ENCODE peak calls at places on chromosome 16, in eight cellular contexts. One of them, this sample, is unnamed.

GRCh38 chr16:70789231-70789926 is 11.6 kb downstream of the VAC14 start:
- DNase-seq in activated T-helper 9 cell treated with anti-CD3 and anti-CD28 coated beads, Interleukin-2, amount 50 U/mL, for 16 hours: no peak
- DNase-seq in lower lobe of right lung: no peak
- DNase-seq in AML-193: no peak
- DNase-seq in dermis blood vessel endothelial cell: no peak
- DNase-seq in stromal cell of bone marrow: no peak
- DNase-seq in stimulated activated CD4-positive, alpha-beta T cell treated with anti-CD3 and anti-CD28 coated beads, Interleukin-15, amount 100 ng/mL, for 1 hour: no peak
- DNase-seq in lung: no peak
- DNase-seq in this sample: no peak

GRCh38 chr16:21703589-21704174 is 39.9 kb downstream of the OTOA start:
- DNase-seq in activated T-helper 9 cell treated with anti-CD3 and anti-CD28 coated beads, Interleukin-2, amount 50 U/mL, for 16 hours: no peak
- DNase-seq in lower lobe of right lung: no peak
- DNase-seq in AML-193: no peak
- DNase-seq in dermis blood vessel endothelial cell: no peak
- DNase-seq in stromal cell of bone marrow: no peak
- DNase-seq in stimulated activated CD4-positive, alpha-beta T cell treated with anti-CD3 and anti-CD28 coated beads, Interleukin-15, amount 100 ng/mL, for 1 hour: no peak
- DNase-seq in lung: no peak
- DNase-seq in this sample: no peak

GRCh38 chr16:64459821-64460220 is 662.0 kb downstream of the CDH11 start:
- DNase-seq in activated T-helper 9 cell treated with anti-CD3 and anti-CD28 coated beads, Interleukin-2, amount 50 U/mL, for 16 hours: no peak
- DNase-seq in lower lobe of right lung: no peak
- DNase-seq in AML-193: no peak
- DNase-seq in dermis blood vessel endothelial cell: no peak
- DNase-seq in stromal cell of bone marrow: no peak
- DNase-seq in stimulated activated CD4-positive, alpha-beta T cell treated with anti-CD3 and anti-CD28 coated beads, Interleukin-15, amount 100 ng/mL, for 1 hour: no peak
- DNase-seq in lung: no peak
- DNase-seq in this sample: no peak

GRCh38 chr16:3085868-3086595 is 13.1 kb downstream of the ZSCAN10 start:
- DNase-seq in activated T-helper 9 cell treated with anti-CD3 and anti-CD28 coated beads, Interleukin-2, amount 50 U/mL, for 16 hours: no peak
- DNase-seq in lower lobe of right lung: no peak
- DNase-seq in AML-193: no peak
- DNase-seq in dermis blood vessel endothelial cell: no peak
- DNase-seq in stromal cell of bone marrow: no peak
- DNase-seq in stimulated activated CD4-positive, alpha-beta T cell treated with anti-CD3 and anti-CD28 coated beads, Interleukin-15, amount 100 ng/mL, for 1 hour: no peak
- DNase-seq in lung: no peak
- DNase-seq in this sample: no peak

GRCh38 chr16:58499092-58499511 is 841 bp upstream of the NDRG4 start:
- DNase-seq in activated T-helper 9 cell treated with anti-CD3 and anti-CD28 coated beads, Interleukin-2, amount 50 U/mL, for 16 hours: no peak
- DNase-seq in lower lobe of right lung: no peak
- DNase-seq in AML-193: no peak
- DNase-seq in dermis blood vessel endothelial cell: no peak
- DNase-seq in stromal cell of bone marrow: no peak
- DNase-seq in stimulated activated CD4-positive, alpha-beta T cell treated with anti-CD3 and anti-CD28 coated beads, Interleukin-15, amount 100 ng/mL, for 1 hour: no peak
- DNase-seq in lung: no peak
- DNase-seq in this sample: no peak

GRCh38 chr16:51449441-51449840 is 298.4 kb upstream of the SALL1 start:
- DNase-seq in activated T-helper 9 cell treated with anti-CD3 and anti-CD28 coated beads, Interleukin-2, amount 50 U/mL, for 16 hours: no peak
- DNase-seq in lower lobe of right lung: no peak
- DNase-seq in AML-193: no peak
- DNase-seq in dermis blood vessel endothelial cell: no peak
- DNase-seq in stromal cell of bone marrow: no peak
- DNase-seq in stimulated activated CD4-positive, alpha-beta T cell treated with anti-CD3 and anti-CD28 coated beads, Interleukin-15, amount 100 ng/mL, for 1 hour: no peak
- DNase-seq in lung: no peak
- DNase-seq in this sample: no peak

GRCh38 chr16:3573146-3573815 is 3.9 kb downstream of the NLRC3 start:
- DNase-seq in activated T-helper 9 cell treated with anti-CD3 and anti-CD28 coated beads, Interleukin-2, amount 50 U/mL, for 16 hours: no peak
- DNase-seq in lower lobe of right lung: no peak
- DNase-seq in AML-193: no peak
- DNase-seq in dermis blood vessel endothelial cell: no peak
- DNase-seq in stromal cell of bone marrow: no peak
- DNase-seq in stimulated activated CD4-positive, alpha-beta T cell treated with anti-CD3 and anti-CD28 coated beads, Interleukin-15, amount 100 ng/mL, for 1 hour: no peak
- DNase-seq in lung: no peak
- DNase-seq in this sample: no peak

GRCh38 chr16:19997734-19998133 is 76.0 kb downstream of the GPR139 start:
- DNase-seq in activated T-helper 9 cell treated with anti-CD3 and anti-CD28 coated beads, Interleukin-2, amount 50 U/mL, for 16 hours: no peak
- DNase-seq in lower lobe of right lung: no peak
- DNase-seq in AML-193: no peak
- DNase-seq in dermis blood vessel endothelial cell: no peak
- DNase-seq in stromal cell of bone marrow: no peak
- DNase-seq in stimulated activated CD4-positive, alpha-beta T cell treated with anti-CD3 and anti-CD28 coated beads, Interleukin-15, amount 100 ng/mL, for 1 hour: no peak
- DNase-seq in lung: no peak
- DNase-seq in this sample: no peak

GRCh38 chr16:25005445-25006306 is 9.5 kb downstream of the ARHGAP17 start:
- DNase-seq in activated T-helper 9 cell treated with anti-CD3 and anti-CD28 coated beads, Interleukin-2, amount 50 U/mL, for 16 hours: no peak
- DNase-seq in lower lobe of right lung: no peak
- DNase-seq in AML-193: peak; percentile 25
- DNase-seq in dermis blood vessel endothelial cell: no peak
- DNase-seq in stromal cell of bone marrow: no peak
- DNase-seq in stimulated activated CD4-positive, alpha-beta T cell treated with anti-CD3 and anti-CD28 coated beads, Interleukin-15, amount 100 ng/mL, for 1 hour: no peak
- DNase-seq in lung: no peak
- DNase-seq in this sample: no peak

GRCh38 chr16:70750893-70751467 is 50.0 kb downstream of the VAC14 start:
- DNase-seq in activated T-helper 9 cell treated with anti-CD3 and anti-CD28 coated beads, Interleukin-2, amount 50 U/mL, for 16 hours: no peak
- DNase-seq in lower lobe of right lung: peak; percentile 75
- DNase-seq in AML-193: no peak
- DNase-seq in dermis blood vessel endothelial cell: peak; percentile 78
- DNase-seq in stromal cell of bone marrow: peak; percentile 96
- DNase-seq in stimulated activated CD4-positive, alpha-beta T cell treated with anti-CD3 and anti-CD28 coated beads, Interleukin-15, amount 100 ng/mL, for 1 hour: no peak
- DNase-seq in lung: peak; percentile 82
- DNase-seq in this sample: no peak

GRCh38 chr16:57564571-57565270 is 22.3 kb downstream of the ADGRG5 start:
- DNase-seq in activated T-helper 9 cell treated with anti-CD3 and anti-CD28 coated beads, Interleukin-2, amount 50 U/mL, for 16 hours: no peak
- DNase-seq in lower lobe of right lung: no peak
- DNase-seq in AML-193: no peak
- DNase-seq in dermis blood vessel endothelial cell: no peak
- DNase-seq in stromal cell of bone marrow: peak; percentile 21
- DNase-seq in stimulated activated CD4-positive, alpha-beta T cell treated with anti-CD3 and anti-CD28 coated beads, Interleukin-15, amount 100 ng/mL, for 1 hour: no peak
- DNase-seq in lung: no peak
- DNase-seq in this sample: no peak

GRCh38 chr16:79007614-79008013 is 592.9 kb downstream of the MAF start:
- DNase-seq in activated T-helper 9 cell treated with anti-CD3 and anti-CD28 coated beads, Interleukin-2, amount 50 U/mL, for 16 hours: no peak
- DNase-seq in lower lobe of right lung: no peak
- DNase-seq in AML-193: no peak
- DNase-seq in dermis blood vessel endothelial cell: no peak
- DNase-seq in stromal cell of bone marrow: no peak
- DNase-seq in stimulated activated CD4-positive, alpha-beta T cell treated with anti-CD3 and anti-CD28 coated beads, Interleukin-15, amount 100 ng/mL, for 1 hour: no peak
- DNase-seq in lung: no peak
- DNase-seq in this sample: no peak

GRCh38 chr16:88315543-88316105 is 67.1 kb upstream of the ZNF469 start:
- DNase-seq in activated T-helper 9 cell treated with anti-CD3 and anti-CD28 coated beads, Interleukin-2, amount 50 U/mL, for 16 hours: no peak
- DNase-seq in lower lobe of right lung: no peak
- DNase-seq in AML-193: no peak
- DNase-seq in dermis blood vessel endothelial cell: peak; percentile 91
- DNase-seq in stromal cell of bone marrow: no peak
- DNase-seq in stimulated activated CD4-positive, alpha-beta T cell treated with anti-CD3 and anti-CD28 coated beads, Interleukin-15, amount 100 ng/mL, for 1 hour: no peak
- DNase-seq in lung: no peak
- DNase-seq in this sample: no peak

GRCh38 chr16:47604306-47604705 is 143.2 kb downstream of the PHKB start:
- DNase-seq in activated T-helper 9 cell treated with anti-CD3 and anti-CD28 coated beads, Interleukin-2, amount 50 U/mL, for 16 hours: no peak
- DNase-seq in lower lobe of right lung: no peak
- DNase-seq in AML-193: no peak
- DNase-seq in dermis blood vessel endothelial cell: no peak
- DNase-seq in stromal cell of bone marrow: no peak
- DNase-seq in stimulated activated CD4-positive, alpha-beta T cell treated with anti-CD3 and anti-CD28 coated beads, Interleukin-15, amount 100 ng/mL, for 1 hour: no peak
- DNase-seq in lung: no peak
- DNase-seq in this sample: no peak

GRCh38 chr16:49277386-49277742 is 4.3 kb downstream of the CBLN1 start:
- DNase-seq in activated T-helper 9 cell treated with anti-CD3 and anti-CD28 coated beads, Interleukin-2, amount 50 U/mL, for 16 hours: no peak
- DNase-seq in lower lobe of right lung: no peak
- DNase-seq in AML-193: no peak
- DNase-seq in dermis blood vessel endothelial cell: no peak
- DNase-seq in stromal cell of bone marrow: no peak
- DNase-seq in stimulated activated CD4-positive, alpha-beta T cell treated with anti-CD3 and anti-CD28 coated beads, Interleukin-15, amount 100 ng/mL, for 1 hour: no peak
- DNase-seq in lung: no peak
- DNase-seq in this sample: no peak

GRCh38 chr16:27677300-27677699 is 127.4 kb downstream of the KATNIP start:
- DNase-seq in activated T-helper 9 cell treated with anti-CD3 and anti-CD28 coated beads, Interleukin-2, amount 50 U/mL, for 16 hours: no peak
- DNase-seq in lower lobe of right lung: no peak
- DNase-seq in AML-193: no peak
- DNase-seq in dermis blood vessel endothelial cell: peak; percentile 67
- DNase-seq in stromal cell of bone marrow: no peak
- DNase-seq in stimulated activated CD4-positive, alpha-beta T cell treated with anti-CD3 and anti-CD28 coated beads, Interleukin-15, amount 100 ng/mL, for 1 hour: no peak
- DNase-seq in lung: no peak
- DNase-seq in this sample: no peak

GRCh38 chr16:67666032-67666537 is 465 bp downstream of the ENKD1 start:
- DNase-seq in activated T-helper 9 cell treated with anti-CD3 and anti-CD28 coated beads, Interleukin-2, amount 50 U/mL, for 16 hours: no peak
- DNase-seq in lower lobe of right lung: peak; percentile 71
- DNase-seq in AML-193: peak; percentile 6
- DNase-seq in dermis blood vessel endothelial cell: no peak
- DNase-seq in stromal cell of bone marrow: no peak
- DNase-seq in stimulated activated CD4-positive, alpha-beta T cell treated with anti-CD3 and anti-CD28 coated beads, Interleukin-15, amount 100 ng/mL, for 1 hour: no peak
- DNase-seq in lung: no peak
- DNase-seq in this sample: no peak

GRCh38 chr16:67001159-67001486 is 12.7 kb downstream of the CES4A start:
- DNase-seq in activated T-helper 9 cell treated with anti-CD3 and anti-CD28 coated beads, Interleukin-2, amount 50 U/mL, for 16 hours: no peak
- DNase-seq in lower lobe of right lung: no peak
- DNase-seq in AML-193: no peak
- DNase-seq in dermis blood vessel endothelial cell: no peak
- DNase-seq in stromal cell of bone marrow: no peak
- DNase-seq in stimulated activated CD4-positive, alpha-beta T cell treated with anti-CD3 and anti-CD28 coated beads, Interleukin-15, amount 100 ng/mL, for 1 hour: no peak
- DNase-seq in lung: no peak
- DNase-seq in this sample: no peak

GRCh38 chr16:77599793-77600415 is 122.4 kb upstream of the NUDT7 start:
- DNase-seq in activated T-helper 9 cell treated with anti-CD3 and anti-CD28 coated beads, Interleukin-2, amount 50 U/mL, for 16 hours: no peak
- DNase-seq in lower lobe of right lung: no peak
- DNase-seq in AML-193: peak; percentile 32
- DNase-seq in dermis blood vessel endothelial cell: peak; percentile 84
- DNase-seq in stromal cell of bone marrow: no peak
- DNase-seq in stimulated activated CD4-positive, alpha-beta T cell treated with anti-CD3 and anti-CD28 coated beads, Interleukin-15, amount 100 ng/mL, for 1 hour: no peak
- DNase-seq in lung: no peak
- DNase-seq in this sample: no peak

GRCh38 chr16:17258848-17259713 is 211.7 kb downstream of the XYLT1 start:
- DNase-seq in activated T-helper 9 cell treated with anti-CD3 and anti-CD28 coated beads, Interleukin-2, amount 50 U/mL, for 16 hours: no peak
- DNase-seq in lower lobe of right lung: no peak
- DNase-seq in AML-193: no peak
- DNase-seq in dermis blood vessel endothelial cell: no peak
- DNase-seq in stromal cell of bone marrow: no peak
- DNase-seq in stimulated activated CD4-positive, alpha-beta T cell treated with anti-CD3 and anti-CD28 coated beads, Interleukin-15, amount 100 ng/mL, for 1 hour: no peak
- DNase-seq in lung: peak; percentile 29
- DNase-seq in this sample: no peak

GRCh38 chr16:29198731-29199521 is 207.6 kb downstream of the NPIPB11 start:
- DNase-seq in activated T-helper 9 cell treated with anti-CD3 and anti-CD28 coated beads, Interleukin-2, amount 50 U/mL, for 16 hours: no peak
- DNase-seq in lower lobe of right lung: peak; percentile 34
- DNase-seq in AML-193: no peak
- DNase-seq in dermis blood vessel endothelial cell: no peak
- DNase-seq in stromal cell of bone marrow: no peak
- DNase-seq in stimulated activated CD4-positive, alpha-beta T cell treated with anti-CD3 and anti-CD28 coated beads, Interleukin-15, amount 100 ng/mL, for 1 hour: no peak
- DNase-seq in lung: no peak
- DNase-seq in this sample: no peak

This sample was measured in GOT3.